ENCODE peak calls at places on chromosomes 7 and 10, in five cellular contexts. G is HCT116, J is AG04450, R is cardiac fibroblast, T is stomach. C is an unnamed sample.

GRCh38 chr7:115097175-115097671 is 175.3 kb downstream of the MDFIC start:
- DNase-seq in R (peak; percentile 61), T (no peak), G (peak; percentile 32), J (peak; percentile 49), C (peak; percentile 82)

GRCh38 chr10:77564781-77565589 is 72.6 kb downstream of the KCNMA1 start:
- DNase-seq in R (peak; percentile 13), J (no peak), T (no peak), G (no peak), C (peak; percentile 53)

GRCh38 chr10:32112055-32112454 is 55.8 kb upstream of the KIF5B start:
- DNase-seq in T (no peak), R (peak; percentile 52), J (peak; percentile 1), G (peak; percentile 6), C (peak; percentile 85)

GRCh38 chr10:79816-80215 is 30.7 kb upstream of the TUBB8 start:
- DNase-seq in G (no peak), R (no peak), J (no peak), T (no peak), C (no peak)

GRCh38 chr7:28458732-28459131 is 46.4 kb downstream of the CREB5 start:
- DNase-seq in T (no peak), J (no peak), R (no peak), G (no peak), C (no peak)

GRCh38 chr10:78540355-78541076 is 506.9 kb downstream of the RPS24 start:
- DNase-seq in G (no peak), T (no peak), J (no peak), R (no peak), C (peak; percentile 23)

GRCh38 chr10:77282163-77282562 is 355.4 kb downstream of the KCNMA1 start:
- DNase-seq in J (no peak), R (no peak), T (no peak), G (no peak), C (no peak)

GRCh38 chr7:80634505-80634904 is 3.9 kb upstream of the CD36 start:
- DNase-seq in R (peak; percentile 88), T (no peak), G (no peak), J (peak; percentile 64), C (peak; percentile 83)

GRCh38 chr10:53325073-53325472 is 552.5 kb upstream of the MBL2 start:
- DNase-seq in G (no peak), R (no peak), J (no peak), T (no peak), C (peak; percentile 23)

GRCh38 chr7:128891110-128891941 is 19.2 kb downstream of the KCP start:
- DNase-seq in T (no peak), R (no peak), J (no peak), G (no peak), C (no peak)

GRCh38 chr10:100186813-100187212 is 984 bp upstream of the ERLIN1 start:
- DNase-seq in J (no peak), R (no peak), T (no peak), G (peak; percentile 16), C (no peak)
- H3K4me3 ChIP-seq in J (peak overlapping the region; percentile 90), R (peak overlapping the region; percentile 99), T (peak overlapping the region; percentile 68), G (peak overlapping the region; percentile 73), C (peak overlapping the region; percentile 99)

GRCh38 chr7:105743351-105743812 is 133.0 kb downstream of the ATXN7L1 start:
- DNase-seq in R (no peak), T (no peak), G (no peak), J (no peak), C (no peak)

GRCh38 chr7:105742787-105743186 is 133.6 kb downstream of the ATXN7L1 start:
- DNase-seq in R (no peak), G (no peak), T (no peak), J (no peak), C (no peak)

GRCh38 chr7:105741993-105742392 is 134.4 kb downstream of the ATXN7L1 start:
- DNase-seq in J (no peak), G (no peak), T (no peak), R (no peak), C (no peak)

GRCh38 chr7:105748701-105749100 is 127.7 kb downstream of the ATXN7L1 start:
- DNase-seq in J (no peak), T (no peak), R (no peak), G (no peak), C (no peak)

GRCh38 chr7:105745681-105746330 is 130.6 kb downstream of the ATXN7L1 start:
- DNase-seq in T (no peak), R (no peak), J (no peak), G (no peak), C (no peak)
- TF ChIP-seq CTCF in T (no peak), R (no peak), J (no peak), G (no peak), C (no peak)

GRCh38 chr10:4678023-4678950 is 147.7 kb upstream of the AKR1E2 start:
- DNase-seq in J (peak; percentile 47), G (no peak), R (peak; percentile 89), T (no peak), C (peak; percentile 76)

GRCh38 chr10:4678951-4679671 is 146.9 kb upstream of the AKR1E2 start:
- DNase-seq in T (no peak), J (no peak), G (no peak), R (no peak), C (no peak)

GRCh38 chr10:4676566-4676965 is 149.4 kb upstream of the AKR1E2 start:
- DNase-seq in R (no peak), G (no peak), T (no peak), J (no peak), C (no peak)

GRCh38 chr10:4673279-4674040 is 152.5 kb upstream of the AKR1E2 start:
- DNase-seq in T (no peak), J (no peak), G (no peak), R (no peak), C (no peak)

GRCh38 chr10:4677296-4678021 is 148.5 kb upstream of the AKR1E2 start:
- DNase-seq in R (peak; percentile 93), T (no peak), G (no peak), J (no peak), C (peak; percentile 47)
- H3K4me3 ChIP-seq in R (peak overlapping the region; percentile 9), T (no peak overlapping the region), G (no peak overlapping the region), J (no peak overlapping the region), C (no peak overlapping the region)

GRCh38 chr7:141693082-141693481 is 8.9 kb downstream of the DENND11 start:
- DNase-seq in J (no peak), R (no peak), T (no peak), G (no peak), C (no peak)
- TF ChIP-seq CTCF in J (no peak), R (no peak), T (no peak), G (no peak), C (no peak)

GRCh38 chr10:73597346-73597745 is 6.2 kb upstream of the USP54 start:
- DNase-seq in R (no peak), G (no peak), T (no peak), J (no peak), C (peak; percentile 39)

GRCh38 chr10:73601486-73601921 is 10.4 kb upstream of the USP54 start:
- DNase-seq in T (peak; percentile 68), J (no peak), G (no peak), R (no peak), C (no peak)
- H3K4me3 ChIP-seq in T (no peak overlapping the region), J (no peak overlapping the region), G (no peak overlapping the region), R (no peak overlapping the region), C (no peak overlapping the region)